ENCODE peak calls at places on chromosomes 5 and 9, in ten cellular contexts. One of them, this sample, is unnamed.

GRCh38 chr5:11128021-11128420 is 367.0 kb upstream of the DAP start:
- DNase-seq in left ventricle myocardium inferior: no peak
- DNase-seq in cardiac fibroblast: no peak
- DNase-seq in fibroblast of pulmonary artery: no peak
- DNase-seq in A549: no peak
- DNase-seq in glutamatergic neuron: peak; percentile 52
- DNase-seq in PC-3: no peak
- DNase-seq in heart left ventricle: no peak
- DNase-seq in heart right ventricle: no peak
- DNase-seq in WERI-Rb-1: no peak
- DNase-seq in this sample: no peak

GRCh38 chr5:59124983-59125960 is 542.4 kb downstream of the RAB3C start:
- DNase-seq in heart right ventricle: no peak
- DNase-seq in cardiac fibroblast: peak; percentile 12
- DNase-seq in heart left ventricle: no peak
- DNase-seq in left ventricle myocardium inferior: no peak
- DNase-seq in PC-3: no peak
- DNase-seq in glutamatergic neuron: peak; percentile 25
- DNase-seq in fibroblast of pulmonary artery: peak; percentile 23
- DNase-seq in WERI-Rb-1: peak; percentile 9
- DNase-seq in A549: no peak
- DNase-seq in this sample: peak; percentile 15

GRCh38 chr9:123371805-123372590 is 16.0 kb downstream of the CRB2 start:
- DNase-seq in PC-3: no peak
- DNase-seq in cardiac fibroblast: no peak
- DNase-seq in WERI-Rb-1: no peak
- DNase-seq in left ventricle myocardium inferior: no peak
- DNase-seq in glutamatergic neuron: no peak
- DNase-seq in heart left ventricle: no peak
- DNase-seq in fibroblast of pulmonary artery: no peak
- DNase-seq in heart right ventricle: no peak
- DNase-seq in A549: no peak
- DNase-seq in this sample: no peak

GRCh38 chr9:128286435-128286834 is 10.4 kb downstream of the SWI5 start:
- DNase-seq in WERI-Rb-1: no peak
- DNase-seq in PC-3: no peak
- DNase-seq in fibroblast of pulmonary artery: peak; percentile 64
- DNase-seq in heart right ventricle: peak; percentile 47
- DNase-seq in left ventricle myocardium inferior: peak; percentile 56
- DNase-seq in heart left ventricle: peak; percentile 70
- DNase-seq in glutamatergic neuron: no peak
- DNase-seq in A549: no peak
- DNase-seq in cardiac fibroblast: peak; percentile 79
- DNase-seq in this sample: no peak

GRCh38 chr5:122751293-122751753 is 23.6 kb upstream of the SNX2 start:
- DNase-seq in WERI-Rb-1: no peak
- DNase-seq in A549: no peak
- DNase-seq in heart right ventricle: no peak
- DNase-seq in PC-3: no peak
- DNase-seq in glutamatergic neuron: no peak
- DNase-seq in heart left ventricle: no peak
- DNase-seq in left ventricle myocardium inferior: no peak
- DNase-seq in cardiac fibroblast: peak; percentile 94
- DNase-seq in fibroblast of pulmonary artery: peak; percentile 97
- DNase-seq in this sample: peak; percentile 38

GRCh38 chr9:69180670-69181069 is 6.6 kb downstream of the TJP2 start:
- DNase-seq in PC-3: peak; percentile 93
- DNase-seq in heart left ventricle: peak; percentile 59
- DNase-seq in WERI-Rb-1: no peak
- DNase-seq in heart right ventricle: no peak
- DNase-seq in fibroblast of pulmonary artery: peak; percentile 95
- DNase-seq in glutamatergic neuron: no peak
- DNase-seq in A549: peak; percentile 64
- DNase-seq in cardiac fibroblast: peak; percentile 94
- DNase-seq in left ventricle myocardium inferior: no peak
- DNase-seq in this sample: no peak

GRCh38 chr9:95852059-95853032 is 23.1 kb upstream of the ERCC6L2 start:
- DNase-seq in cardiac fibroblast: no peak
- DNase-seq in PC-3: peak; percentile 73
- DNase-seq in left ventricle myocardium inferior: no peak
- DNase-seq in fibroblast of pulmonary artery: peak; percentile 44
- DNase-seq in A549: peak; percentile 10
- DNase-seq in WERI-Rb-1: no peak
- DNase-seq in heart right ventricle: no peak
- DNase-seq in glutamatergic neuron: no peak
- DNase-seq in heart left ventricle: no peak
- DNase-seq in this sample: no peak

GRCh38 chr5:69007726-69008368 is 86.0 kb upstream of the SLC30A5 start:
- DNase-seq in WERI-Rb-1: peak; percentile 83
- DNase-seq in heart right ventricle: peak; percentile 58
- DNase-seq in cardiac fibroblast: peak; percentile 49
- DNase-seq in heart left ventricle: peak; percentile 55
- DNase-seq in A549: peak; percentile 55
- DNase-seq in left ventricle myocardium inferior: peak; percentile 60
- DNase-seq in PC-3: peak; percentile 78
- DNase-seq in glutamatergic neuron: peak; percentile 91
- DNase-seq in fibroblast of pulmonary artery: peak; percentile 49
- DNase-seq in this sample: peak; percentile 82

GRCh38 chr9:100222674-100223073 is 123.6 kb downstream of the INVS start:
- DNase-seq in cardiac fibroblast: peak; percentile 69
- DNase-seq in fibroblast of pulmonary artery: peak; percentile 62
- DNase-seq in glutamatergic neuron: no peak
- DNase-seq in PC-3: peak; percentile 33
- DNase-seq in WERI-Rb-1: no peak
- DNase-seq in heart left ventricle: no peak
- DNase-seq in heart right ventricle: no peak
- DNase-seq in A549: peak; percentile 18
- DNase-seq in left ventricle myocardium inferior: no peak
- DNase-seq in this sample: no peak

GRCh38 chr5:149667084-149667826 is 62.9 kb upstream of the PPARGC1B start:
- DNase-seq in WERI-Rb-1: peak; percentile 44
- DNase-seq in glutamatergic neuron: no peak
- DNase-seq in PC-3: peak; percentile 79
- DNase-seq in left ventricle myocardium inferior: no peak
- DNase-seq in heart right ventricle: no peak
- DNase-seq in fibroblast of pulmonary artery: peak; percentile 40
- DNase-seq in cardiac fibroblast: peak; percentile 41
- DNase-seq in A549: peak; percentile 62
- DNase-seq in heart left ventricle: no peak
- DNase-seq in this sample: peak; percentile 37

GRCh38 chr9:124286292-124286931 is 28.7 kb downstream of the NEK6 start:
- DNase-seq in cardiac fibroblast: peak; percentile 81
- DNase-seq in WERI-Rb-1: no peak
- DNase-seq in heart right ventricle: no peak
- DNase-seq in fibroblast of pulmonary artery: peak; percentile 85
- DNase-seq in A549: peak; percentile 76
- DNase-seq in PC-3: no peak
- DNase-seq in left ventricle myocardium inferior: no peak
- DNase-seq in heart left ventricle: no peak
- DNase-seq in glutamatergic neuron: no peak
- DNase-seq in this sample: no peak

DNA sequence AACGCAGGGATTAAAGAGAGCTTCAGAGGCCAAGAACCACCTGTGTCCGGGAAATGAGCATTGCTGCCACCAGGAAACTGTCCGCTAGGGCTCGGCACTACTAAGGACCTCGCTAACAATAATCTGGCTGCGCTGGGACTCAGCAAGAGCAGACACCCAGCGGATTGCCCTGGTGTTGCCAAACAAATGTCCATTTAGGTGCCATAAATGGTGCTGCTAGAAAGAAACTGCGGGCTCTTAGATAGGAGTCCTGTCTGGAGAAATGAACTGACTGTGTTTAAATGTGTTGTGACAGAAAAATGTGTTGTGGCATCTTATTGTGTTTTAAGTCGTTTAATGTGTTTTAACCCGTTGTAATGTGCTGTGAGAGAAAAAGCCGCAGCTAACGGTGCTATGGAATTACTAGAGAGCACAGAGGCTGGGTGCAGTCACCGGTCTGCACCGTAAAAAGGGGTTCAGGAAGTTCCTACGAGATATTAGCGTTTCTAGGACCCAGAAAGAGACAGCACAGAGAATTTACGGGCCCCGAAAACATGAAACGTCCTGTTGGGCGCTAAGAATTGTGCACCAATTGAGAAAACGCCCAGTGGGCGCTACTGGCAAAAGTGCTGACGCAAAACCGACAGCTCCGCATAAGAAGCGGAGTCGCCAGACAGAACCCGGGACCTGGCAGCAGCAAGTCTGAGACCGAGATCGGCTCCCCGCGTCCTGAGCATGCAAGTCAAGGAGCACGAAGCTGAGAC is 90.6 kb downstream of the ANXA2R start:
- DNase-seq in cardiac fibroblast: peak; percentile 83
- DNase-seq in heart left ventricle: peak; percentile 63
- DNase-seq in A549: peak; percentile 80
- DNase-seq in PC-3: peak; percentile 93
- DNase-seq in glutamatergic neuron: no peak
- DNase-seq in WERI-Rb-1: peak; percentile 14
- DNase-seq in fibroblast of pulmonary artery: peak; percentile 90
- DNase-seq in heart right ventricle: peak; percentile 45
- DNase-seq in left ventricle myocardium inferior: peak; percentile 46
- DNase-seq in this sample: no peak
- TF ChIP-seq CTCF in cardiac fibroblast: peak; percentile 51
- TF ChIP-seq CTCF in heart left ventricle: peak; percentile 39
- TF ChIP-seq CTCF in A549: peak; percentile 33
- TF ChIP-seq CTCF in PC-3: peak; percentile 67
- TF ChIP-seq CTCF in glutamatergic neuron: no peak
- TF ChIP-seq CTCF in WERI-Rb-1: no peak
- TF ChIP-seq CTCF in fibroblast of pulmonary artery: peak; percentile 54
- TF ChIP-seq CTCF in heart right ventricle: peak; percentile 46
- TF ChIP-seq CTCF in left ventricle myocardium inferior: peak; percentile 59
- TF ChIP-seq CTCF in this sample: no peak

GRCh38 chr5:56270058-56270457 is 36.9 kb upstream of the ANKRD55 start:
- DNase-seq in WERI-Rb-1: peak; percentile 26
- DNase-seq in left ventricle myocardium inferior: no peak
- DNase-seq in fibroblast of pulmonary artery: no peak
- DNase-seq in cardiac fibroblast: no peak
- DNase-seq in glutamatergic neuron: no peak
- DNase-seq in A549: no peak
- DNase-seq in heart left ventricle: no peak
- DNase-seq in heart right ventricle: no peak
- DNase-seq in PC-3: peak; percentile 12
- DNase-seq in this sample: no peak
- TF ChIP-seq CTCF in WERI-Rb-1: peak; percentile 26
- TF ChIP-seq CTCF in left ventricle myocardium inferior: no peak
- TF ChIP-seq CTCF in fibroblast of pulmonary artery: no peak
- TF ChIP-seq CTCF in cardiac fibroblast: no peak
- TF ChIP-seq CTCF in glutamatergic neuron: no peak
- TF ChIP-seq CTCF in A549: no peak
- TF ChIP-seq CTCF in heart left ventricle: no peak
- TF ChIP-seq CTCF in heart right ventricle: no peak
- TF ChIP-seq CTCF in PC-3: no peak
- TF ChIP-seq CTCF in this sample: no peak

GRCh38 chr5:88396635-88397285 is 128.1 kb upstream of the TMEM161B start:
- DNase-seq in heart left ventricle: no peak
- DNase-seq in heart right ventricle: no peak
- DNase-seq in cardiac fibroblast: no peak
- DNase-seq in fibroblast of pulmonary artery: no peak
- DNase-seq in A549: no peak
- DNase-seq in left ventricle myocardium inferior: no peak
- DNase-seq in WERI-Rb-1: no peak
- DNase-seq in glutamatergic neuron: no peak
- DNase-seq in PC-3: no peak
- DNase-seq in this sample: no peak

GRCh38 chr5:88394531-88395185 is 126.0 kb upstream of the TMEM161B start:
- DNase-seq in heart left ventricle: no peak
- DNase-seq in cardiac fibroblast: no peak
- DNase-seq in left ventricle myocardium inferior: no peak
- DNase-seq in glutamatergic neuron: no peak
- DNase-seq in heart right ventricle: no peak
- DNase-seq in A549: no peak
- DNase-seq in WERI-Rb-1: no peak
- DNase-seq in fibroblast of pulmonary artery: no peak
- DNase-seq in PC-3: no peak
- DNase-seq in this sample: no peak

GRCh38 chr5:88398316-88398715 is 129.7 kb upstream of the TMEM161B start:
- DNase-seq in fibroblast of pulmonary artery: no peak
- DNase-seq in PC-3: no peak
- DNase-seq in heart right ventricle: no peak
- DNase-seq in heart left ventricle: no peak
- DNase-seq in A549: no peak
- DNase-seq in left ventricle myocardium inferior: no peak
- DNase-seq in WERI-Rb-1: no peak
- DNase-seq in cardiac fibroblast: no peak
- DNase-seq in glutamatergic neuron: no peak
- DNase-seq in this sample: no peak

GRCh38 chr5:88393721-88394530 is 125.3 kb upstream of the TMEM161B start:
- DNase-seq in PC-3: no peak
- DNase-seq in WERI-Rb-1: no peak
- DNase-seq in heart left ventricle: no peak
- DNase-seq in left ventricle myocardium inferior: no peak
- DNase-seq in cardiac fibroblast: no peak
- DNase-seq in A549: no peak
- DNase-seq in heart right ventricle: no peak
- DNase-seq in fibroblast of pulmonary artery: no peak
- DNase-seq in glutamatergic neuron: no peak
- DNase-seq in this sample: no peak

DNA sequence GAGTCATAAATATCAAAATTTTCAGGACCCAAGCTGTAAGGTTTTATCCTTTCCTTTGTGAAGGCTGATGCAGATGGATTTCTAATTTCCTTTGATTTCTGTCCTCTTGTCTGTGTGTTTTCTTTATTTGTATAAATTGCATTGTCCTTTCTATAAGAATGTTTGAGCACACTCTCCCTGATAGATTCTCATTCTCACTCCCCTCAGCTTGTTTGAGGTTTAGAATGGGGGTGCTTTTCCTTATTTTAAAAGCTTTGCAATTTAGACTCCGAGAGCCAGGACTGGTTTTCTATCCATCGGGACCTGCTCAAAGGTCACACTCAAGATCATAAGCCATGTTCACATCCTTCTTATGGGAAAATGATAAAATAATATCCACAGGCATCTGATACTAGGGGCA is 127.5 kb upstream of the TMEM161B start:
- DNase-seq in glutamatergic neuron: no peak
- DNase-seq in left ventricle myocardium inferior: no peak
- DNase-seq in WERI-Rb-1: no peak
- DNase-seq in heart right ventricle: no peak
- DNase-seq in heart left ventricle: no peak
- DNase-seq in PC-3: no peak
- DNase-seq in A549: no peak
- DNase-seq in fibroblast of pulmonary artery: no peak
- DNase-seq in cardiac fibroblast: no peak
- DNase-seq in this sample: no peak
- TF ChIP-seq CTCF in glutamatergic neuron: no peak
- TF ChIP-seq CTCF in left ventricle myocardium inferior: no peak
- TF ChIP-seq CTCF in WERI-Rb-1: no peak
- TF ChIP-seq CTCF in heart right ventricle: no peak
- TF ChIP-seq CTCF in heart left ventricle: no peak
- TF ChIP-seq CTCF in PC-3: no peak
- TF ChIP-seq CTCF in A549: no peak
- TF ChIP-seq CTCF in fibroblast of pulmonary artery: no peak
- TF ChIP-seq CTCF in cardiac fibroblast: no peak
- TF ChIP-seq CTCF in this sample: no peak

DNA sequence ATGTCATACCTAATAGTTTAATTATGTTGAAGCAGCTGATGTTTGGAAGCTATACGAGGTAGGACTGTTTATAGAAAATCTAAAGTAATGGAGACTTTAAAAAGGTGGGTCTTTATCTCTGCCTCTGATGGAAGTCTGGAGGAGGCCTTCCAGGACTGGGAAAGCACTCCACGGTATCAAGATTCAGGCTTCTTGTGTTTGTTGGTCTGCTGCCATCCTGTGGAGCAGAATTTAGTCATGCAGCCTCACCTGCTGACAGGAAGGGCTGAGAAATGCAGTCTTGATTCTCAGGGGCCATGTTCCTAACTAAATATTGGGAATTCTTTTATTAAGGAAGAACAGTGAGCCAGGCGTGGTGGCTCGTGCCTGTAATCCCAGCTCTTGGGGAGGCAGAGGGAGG is 15.9 kb downstream of the SPDL1 start:
- DNase-seq in PC-3: peak; percentile 61
- DNase-seq in left ventricle myocardium inferior: no peak
- DNase-seq in A549: no peak
- DNase-seq in fibroblast of pulmonary artery: no peak
- DNase-seq in cardiac fibroblast: peak; percentile 13
- DNase-seq in WERI-Rb-1: no peak
- DNase-seq in heart right ventricle: no peak
- DNase-seq in glutamatergic neuron: no peak
- DNase-seq in heart left ventricle: no peak
- DNase-seq in this sample: no peak
- TF ChIP-seq CTCF in PC-3: peak; percentile 43
- TF ChIP-seq CTCF in left ventricle myocardium inferior: no peak
- TF ChIP-seq CTCF in A549: no peak
- TF ChIP-seq CTCF in fibroblast of pulmonary artery: no peak
- TF ChIP-seq CTCF in cardiac fibroblast: no peak
- TF ChIP-seq CTCF in WERI-Rb-1: no peak
- TF ChIP-seq CTCF in heart right ventricle: no peak
- TF ChIP-seq CTCF in glutamatergic neuron: no peak
- TF ChIP-seq CTCF in heart left ventricle: no peak
- TF ChIP-seq CTCF in this sample: no peak

This sample was measured in endothelial cell.